ENCODE peak calls at places on chromosomes 12 and 14, in ten cellular contexts. Q is H4; P is AG04450; R is GM20000; C is RWPE2; L is GM06990; K is activated CD4-positive, CD25-positive, alpha-beta regulatory T cell; U is activated effector memory CD4-positive, alpha-beta T cell treated with Interleukin-2 at 50 U/mL for 16 hours; F is GM23248; D is Panc1. Y is an unnamed sample.

GRCh38 chr12:112408621-112409020 is 784 bp downstream of the RPL6 start:
- DNase-seq in Q (no peak), P (no peak), R (no peak), C (no peak), L (no peak), K (no peak), U (no peak), F (peak; percentile 45), D (no peak), Y (no peak)

GRCh38 chr12:117356048-117356447 is 5.4 kb downstream of the NOS1 start:
- DNase-seq in Q (no peak), P (no peak), R (no peak), C (no peak), L (no peak), K (no peak), U (no peak), F (peak; percentile 44), D (no peak), Y (no peak)

GRCh38 chr12:55929306-55929791 is 1.6 kb upstream of the DGKA start:
- DNase-seq in Q (no peak), P (no peak), R (peak; percentile 89), C (no peak), L (peak; percentile 89), K (peak; percentile 55), U (peak; percentile 90), F (no peak), D (no peak), Y (peak; percentile 83)

GRCh38 chr12:108671110-108671509 is 37.4 kb upstream of the SELPLG start:
- DNase-seq in Q (no peak), P (no peak), R (no peak), C (no peak), L (no peak), K (no peak), U (no peak), F (no peak), D (no peak), Y (no peak)

GRCh38 chr12:124457287-124458219 is 109.9 kb downstream of the NCOR2 start:
- DNase-seq in Q (no peak), P (no peak), R (peak; percentile 83), C (no peak), L (peak; percentile 78), K (no peak), U (peak; percentile 29), F (peak; percentile 79), D (no peak), Y (no peak)

GRCh38 chr14:28975084-28975483 is 208.5 kb downstream of the FOXG1 start:
- DNase-seq in Q (no peak), P (no peak), R (no peak), C (no peak), L (no peak), K (no peak), U (no peak), F (no peak), D (no peak), Y (no peak)

GRCh38 chr12:105888696-105889095 is 250.1 kb downstream of the NUAK1 start:
- DNase-seq in Q (no peak), P (no peak), R (no peak), C (no peak), L (no peak), K (no peak), U (no peak), F (peak; percentile 62), D (no peak), Y (no peak)

GRCh38 chr14:29846339-29847129 is 81.1 kb downstream of the PRKD1 start:
- DNase-seq in Q (no peak), P (peak; percentile 8), R (no peak), C (no peak), L (no peak), K (no peak), U (no peak), F (no peak), D (no peak), Y (peak; percentile 28)

GRCh38 chr14:105193916-105194782 is 13.0 kb upstream of the NUDT14 start:
- DNase-seq in Q (peak; percentile 51), P (no peak), R (no peak), C (no peak), L (no peak), K (no peak), U (no peak), F (peak; percentile 38), D (no peak), Y (peak; percentile 82)

GRCh38 chr14:100892496-100893227 is 10.9 kb downstream of the RTL1 start:
- DNase-seq in Q (no peak), P (no peak), R (no peak), C (no peak), L (no peak), K (no peak), U (no peak), F (no peak), D (no peak), Y (no peak)